ENCODE peak calls at places on chromosome 1, in four cellular contexts. K is WERI-Rb-1, Q is choroid plexus epithelial cell, L is astrocyte of the spinal cord. R is an unnamed sample.

GRCh38 chr1:53061859-53062714 is at the start of gene PODN:
- DNase-seq in L (no peak), K (no peak), Q (peak; percentile 33), R (no peak)

GRCh38 chr1:198187973-198188588 is 31.3 kb downstream of the NEK7 start:
- DNase-seq in K (no peak), L (no peak), Q (no peak), R (no peak)

GRCh38 chr1:82686774-82687173 is 886.0 kb downstream of the ADGRL2 start:
- DNase-seq in L (no peak), K (no peak), Q (no peak), R (no peak)

GRCh38 chr1:159171688-159172501 is 480 bp downstream of the CADM3 start:
- DNase-seq in K (peak; percentile 33), L (no peak), Q (no peak), R (no peak)

GRCh38 chr1:209554761-209555611 is 28.5 kb upstream of the CAMK1G start:
- DNase-seq in L (no peak), Q (no peak), K (no peak), R (no peak)

GRCh38 chr1:12594966-12595838 is 22.8 kb downstream of the DHRS3 start:
- DNase-seq in Q (peak; percentile 76), L (peak; percentile 68), K (no peak), R (no peak)

GRCh38 chr1:235739124-235739523 is 89.5 kb upstream of the GNG4 start:
- DNase-seq in L (peak; percentile 33), Q (peak; percentile 58), K (no peak), R (no peak)

GRCh38 chr1:162822391-162823200 is 32.1 kb downstream of the HSD17B7 start:
- DNase-seq in K (peak; percentile 74), L (no peak), Q (no peak), R (no peak)

GRCh38 chr1:119316870-119317416 is 51.6 kb upstream of the HAO2 start:
- DNase-seq in L (no peak), K (no peak), Q (no peak), R (no peak)

GRCh38 chr1:36161656-36162531 is 5.9 kb downstream of the MAP7D1 start:
- DNase-seq in Q (peak; percentile 42), K (no peak), L (no peak), R (no peak)

GRCh38 chr1:201456499-201457309 is 12.3 kb downstream of the PHLDA3 start:
- DNase-seq in Q (peak; percentile 95), L (peak; percentile 92), K (no peak), R (peak; percentile 79)

GRCh38 chr1:190169311-190170067 is 308.2 kb downstream of the BRINP3 start:
- DNase-seq in K (no peak), Q (peak; percentile 86), L (peak; percentile 75), R (peak; percentile 29)

GRCh38 chr1:66503841-66504470 is 30.0 kb upstream of the SGIP1 start:
- DNase-seq in L (peak; percentile 69), Q (peak; percentile 89), K (peak; percentile 62), R (peak; percentile 36)

GRCh38 chr1:45302505-45303331 is 24.0 kb upstream of the HPDL start:
- DNase-seq in Q (no peak), L (no peak), K (no peak), R (no peak)

GRCh38 chr1:182570611-182570970 is 18.5 kb downstream of the RNASEL start:
- DNase-seq in Q (no peak), L (no peak), K (no peak), R (no peak)

GRCh38 chr1:100517517-100517916 is 20.4 kb upstream of the GPR88 start:
- DNase-seq in K (no peak), Q (no peak), L (no peak), R (no peak)

GRCh38 chr1:234893359-234893724 is 235.3 kb downstream of the TOMM20 start:
- DNase-seq in L (no peak), Q (no peak), K (no peak), R (no peak)

GRCh38 chr1:234666206-234666605 is 56.2 kb upstream of the IRF2BP2 start:
- DNase-seq in Q (no peak), L (peak; percentile 29), K (no peak), R (no peak)

GRCh38 chr1:154945160-154945961 is 8.8 kb upstream of the PMVK start:
- DNase-seq in L (no peak), Q (no peak), K (no peak), R (no peak)

GRCh38 chr1:35637401-35637809 is 3.9 kb downstream of the PSMB2 start:
- DNase-seq in K (no peak), L (peak; percentile 69), Q (peak; percentile 74), R (peak; percentile 24)

DNA sequence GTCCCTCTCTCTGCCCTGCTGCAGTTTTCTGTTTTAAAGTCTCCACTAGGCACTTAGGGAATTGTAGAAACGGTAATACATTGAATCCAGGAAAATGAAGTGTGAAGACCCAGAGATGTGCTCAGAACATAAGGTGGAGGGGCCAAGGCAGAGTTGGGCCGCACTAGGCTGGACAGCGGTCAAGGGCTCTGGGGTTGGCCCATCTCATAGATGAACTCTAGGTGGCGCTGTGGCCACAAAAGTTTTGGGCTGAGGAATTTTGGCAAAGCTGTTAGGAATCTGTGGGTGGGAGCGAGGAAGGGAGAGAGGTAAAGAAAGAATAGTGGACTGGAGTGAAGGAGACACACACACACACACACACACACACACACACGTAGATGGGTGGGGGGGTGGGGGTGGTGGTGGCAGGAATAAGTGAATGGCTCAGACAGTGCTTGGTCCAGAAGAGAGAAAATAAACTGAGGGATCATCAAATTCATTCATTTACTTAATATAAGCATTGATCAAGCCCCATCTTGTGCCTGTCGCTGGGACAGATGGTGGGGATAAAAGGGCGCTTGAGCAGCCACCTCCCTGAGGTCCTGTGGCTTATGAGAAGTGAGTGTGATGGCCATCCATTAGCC is 258.5 kb downstream of the TRABD2B start:
- DNase-seq in K (peak; percentile 46), L (peak; percentile 15), Q (peak; percentile 77), R (peak; percentile 15)
- TF ChIP-seq CTCF in K (peak; percentile 73), L (peak; percentile 75), Q (peak; percentile 90), R (peak; percentile 79)

DNA sequence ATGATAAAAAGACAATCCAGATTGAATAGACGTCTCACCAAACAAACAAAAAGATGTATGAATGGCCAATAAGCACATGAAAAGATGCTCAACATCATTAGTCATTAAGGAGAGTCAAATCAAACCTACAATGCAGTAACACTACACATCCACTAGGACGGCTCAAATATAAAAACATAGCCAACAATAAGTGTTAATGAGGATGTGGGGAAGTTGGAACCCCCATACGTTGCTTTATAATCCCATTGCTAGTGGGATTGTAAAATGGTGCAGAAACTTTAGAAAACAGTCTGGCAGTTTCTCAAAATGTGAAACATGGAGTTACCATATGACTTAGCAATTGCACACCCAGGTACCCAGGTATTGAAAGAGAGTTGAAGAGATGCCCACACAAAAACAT is 14.7 kb upstream of the IL24 start:
- DNase-seq in K (no peak), Q (no peak), L (no peak), R (no peak)
- TF ChIP-seq CTCF in K (peak; percentile 42), Q (no peak), L (peak; percentile 20), R (no peak)

DNA sequence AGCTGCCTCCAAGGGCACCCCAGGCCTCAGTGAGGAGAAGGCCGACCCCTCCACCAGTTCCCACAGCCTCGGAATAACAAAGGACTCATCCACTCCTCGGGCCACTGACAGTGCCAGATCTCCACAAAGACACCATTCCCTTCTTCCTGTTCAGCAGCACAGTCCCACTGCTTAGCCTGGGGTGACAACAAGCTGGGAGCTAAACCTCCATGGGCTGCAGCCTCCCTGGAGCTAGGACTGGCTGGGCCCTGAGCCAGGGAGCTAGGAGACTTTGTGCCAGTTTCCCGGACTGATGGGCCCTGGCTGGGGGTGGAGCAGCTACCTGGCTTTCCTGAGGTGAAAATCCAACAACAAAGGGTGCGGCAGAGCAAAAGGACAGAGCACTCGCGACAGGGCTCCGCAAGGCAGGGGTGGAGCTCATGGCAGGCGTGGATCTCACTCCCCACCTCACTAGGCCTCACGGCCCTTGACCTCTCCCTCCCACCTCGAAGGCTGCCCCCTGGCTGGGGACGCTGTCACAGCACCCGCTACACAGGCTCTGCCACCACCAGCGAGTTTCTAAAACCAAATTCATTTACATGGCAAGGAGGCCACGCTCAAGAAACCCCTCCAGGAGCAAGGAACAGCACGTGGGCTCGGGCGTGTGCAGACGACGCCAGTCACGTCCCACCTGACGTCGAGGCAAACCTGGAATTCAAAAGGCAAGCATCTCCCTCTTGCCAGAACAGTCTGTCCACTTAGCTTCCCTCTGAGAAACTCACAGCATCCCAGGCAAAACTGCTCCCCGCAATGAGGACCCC is 13.8 kb downstream of the SLC35E2B start:
- DNase-seq in Q (no peak), L (no peak), K (peak; percentile 49), R (no peak)
- TF ChIP-seq CTCF in Q (peak; percentile 55), L (peak; percentile 20), K (peak; percentile 75), R (peak; percentile 29)

GRCh38 chr1:112699425-112700144 is 7.3 kb downstream of the RHOC start:
- DNase-seq in K (no peak), Q (no peak), L (no peak), R (no peak)

GRCh38 chr1:112701227-112702066 is 5.5 kb downstream of the RHOC start:
- DNase-seq in K (no peak), L (no peak), Q (no peak), R (no peak)

GRCh38 chr1:112702067-112702395 is 4.9 kb downstream of the RHOC start:
- DNase-seq in Q (no peak), K (no peak), L (no peak), R (no peak)

GRCh38 chr1:112698366-112699310 is 8.3 kb downstream of the RHOC start:
- DNase-seq in K (no peak), L (no peak), Q (no peak), R (no peak)

GRCh38 chr1:112700290-112701226 is 6.4 kb downstream of the RHOC start:
- DNase-seq in Q (peak; percentile 99), K (peak; percentile 93), L (peak; percentile 97), R (peak; percentile 92)
- TF ChIP-seq CTCF in Q (peak; percentile 30), K (no peak), L (no peak), R (no peak)

DNA sequence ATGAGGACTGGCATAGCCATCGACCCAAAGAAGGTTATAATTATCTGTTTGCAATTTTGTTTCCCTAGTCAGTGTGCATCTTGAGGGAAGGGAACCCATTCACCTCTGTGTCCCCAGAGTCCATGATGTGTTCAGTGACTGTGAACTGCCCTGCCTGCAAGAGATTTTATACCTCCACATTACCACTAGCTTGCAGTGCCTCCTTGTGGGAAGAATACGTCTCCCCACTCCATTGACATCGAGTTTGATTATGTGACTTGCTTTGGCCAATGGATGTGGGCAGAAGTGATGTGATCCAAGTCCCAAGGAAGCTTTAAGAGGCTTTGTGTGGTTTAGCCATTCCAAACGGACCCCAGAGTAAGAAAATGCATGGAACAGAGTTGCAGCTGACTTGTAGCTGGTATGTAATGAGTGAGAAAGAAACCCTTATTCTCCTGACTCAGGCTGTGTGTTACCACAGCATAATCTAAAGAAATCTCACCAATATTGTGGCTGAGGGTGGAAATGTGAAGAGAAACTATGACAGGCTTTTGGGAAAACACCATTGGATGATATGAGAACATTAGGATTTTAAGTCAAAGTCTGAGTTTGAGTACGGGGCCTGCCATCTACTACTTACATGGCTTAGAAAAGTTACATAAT is 47.8 kb upstream of the NRDC start:
- DNase-seq in L (peak; percentile 38), Q (peak; percentile 82), K (peak; percentile 58), R (no peak)
- TF ChIP-seq CTCF in L (peak; percentile 37), Q (peak; percentile 80), K (peak; percentile 75), R (peak; percentile 33)

DNA sequence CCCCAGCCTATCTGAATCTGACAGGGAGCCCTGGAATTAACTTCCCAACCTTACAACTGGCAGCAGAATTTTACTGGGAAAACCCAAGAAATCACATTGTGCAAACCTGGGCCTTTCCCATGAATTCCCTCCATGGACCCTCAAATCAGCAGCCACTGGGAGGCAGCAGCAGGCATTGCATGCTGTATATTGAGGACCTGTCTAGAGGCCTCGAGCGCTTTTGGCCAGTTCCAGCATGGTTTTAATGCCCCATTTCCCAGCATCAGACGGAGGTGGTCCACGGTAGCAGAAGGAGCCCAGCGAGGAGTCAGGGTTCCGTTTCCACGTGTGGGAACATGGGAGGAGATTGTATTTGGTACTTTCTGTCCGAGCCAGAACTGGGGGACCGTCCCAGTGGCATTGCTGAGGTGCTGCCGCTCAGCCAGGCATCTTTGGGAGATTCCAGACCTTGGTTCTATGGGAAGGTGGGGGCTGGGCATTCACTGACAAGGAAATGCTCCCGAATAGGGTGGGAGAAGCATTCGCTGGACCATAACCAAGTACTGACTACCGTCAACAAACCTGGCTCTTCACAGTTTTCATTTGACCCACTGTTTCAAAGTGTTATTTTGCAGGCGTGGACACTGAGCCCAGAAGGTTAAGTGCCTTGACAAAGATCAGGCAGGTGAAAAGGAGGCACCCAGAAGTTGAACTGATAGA is 15.9 kb downstream of the BMP8A start:
- DNase-seq in L (no peak), K (peak; percentile 55), Q (peak; percentile 48), R (no peak)
- TF ChIP-seq CTCF in L (peak; percentile 55), K (peak; percentile 57), Q (peak; percentile 68), R (peak; percentile 67)